ENCODE peak calls at places on chromosomes 1 and 21, in nine cellular contexts. A is heart right ventricle; N is effector memory CD8-positive, alpha-beta T cell; Q is AG04450; I is HS-27A; F is activated CD4-positive, alpha-beta memory T cell treated with anti-CD3 and anti-CD28 coated beads for 36 hours; O is choroid plexus epithelial cell; C is SW480; K is kidney tubule cell. B is an unnamed sample.
A peak's percentile ranks its signal among the peaks of the same experiment; 100 is the strongest.

GRCh38 chr1:97726386-97726785 is 194.4 kb downstream of the DPYD start:
- DNase-seq in Q (no peak), C (no peak), O (no peak), F (no peak), N (no peak), I (no peak), A (no peak), K (peak; percentile 55), B (no peak)

GRCh38 chr1:40316595-40317393 is at the start of gene COL9A2:
- DNase-seq in F (peak; percentile 71), Q (no peak), O (no peak), I (no peak), A (peak; percentile 42), C (peak; percentile 34), K (peak; percentile 33), N (peak; percentile 59), B (no peak)

GRCh38 chr1:82564338-82564737 is 763.6 kb downstream of the ADGRL2 start:
- DNase-seq in F (no peak), I (no peak), Q (no peak), K (no peak), O (no peak), N (no peak), C (no peak), A (no peak), B (no peak)

GRCh38 chr1:53331446-53332187 is 3.7 kb upstream of the LRP8 start:
- DNase-seq in K (no peak), O (no peak), F (no peak), I (no peak), A (no peak), C (no peak), N (no peak), Q (no peak), B (no peak)

GRCh38 chr1:20932437-20932977 is 145.4 kb upstream of the HP1BP3 start:
- DNase-seq in C (no peak), N (peak; percentile 8), F (peak; percentile 64), A (no peak), I (no peak), Q (no peak), O (no peak), K (no peak), B (no peak)

GRCh38 chr1:169105434-169106094 is 926 bp upstream of the ATP1B1 start:
- DNase-seq in N (no peak), A (peak; percentile 82), F (peak; percentile 50), C (peak; percentile 91), I (no peak), Q (no peak), O (no peak), K (peak; percentile 87), B (no peak)

GRCh38 chr1:160080381-160081100 is 797 bp upstream of the KCNJ9 start:
- DNase-seq in K (no peak), N (no peak), Q (no peak), O (no peak), A (no peak), F (no peak), C (peak; percentile 81), I (no peak), B (no peak)

GRCh38 chr1:70455291-70455690 is 44.2 kb downstream of the CTH start:
- DNase-seq in Q (no peak), O (no peak), K (no peak), A (no peak), F (no peak), I (no peak), C (no peak), N (no peak), B (no peak)

GRCh38 chr1:11963622-11964021 is 16.6 kb upstream of the MFN2 start:
- DNase-seq in K (no peak), A (no peak), I (no peak), C (no peak), O (no peak), F (no peak), Q (no peak), N (no peak), B (no peak)

GRCh38 chr1:32180186-32181060 is 948 bp downstream of the TXLNA start:
- DNase-seq in Q (no peak), O (peak; percentile 63), I (no peak), C (no peak), N (no peak), K (peak; percentile 67), A (peak; percentile 63), F (peak; percentile 56), B (peak; percentile 36)

GRCh38 chr1:54016343-54017282 is 1.4 kb downstream of the LDLRAD1 start:
- DNase-seq in F (peak; percentile 5), O (peak; percentile 95), I (no peak), A (no peak), K (peak; percentile 70), Q (no peak), N (no peak), C (peak; percentile 91), B (no peak)

GRCh38 chr21:31343680-31344480 is at the start of gene TIAM1:
- DNase-seq in O (peak; percentile 81), Q (no peak), K (peak; percentile 81), I (peak; percentile 68), N (no peak), C (peak; percentile 78), F (peak; percentile 64), A (peak; percentile 47), B (no peak)

GRCh38 chr1:39224295-39224829 is 19.9 kb downstream of the MACF1 start:
- DNase-seq in I (no peak), F (no peak), C (no peak), Q (no peak), A (no peak), K (no peak), O (peak; percentile 21), N (no peak), B (no peak)

GRCh38 chr1:155607708-155608107 is 2.3 kb upstream of the MSTO1 start:
- DNase-seq in O (peak; percentile 10), A (no peak), F (peak; percentile 14), C (no peak), I (no peak), K (no peak), N (no peak), Q (no peak), B (no peak)

GRCh38 chr1:183812686-183813569 is 8.0 kb downstream of the RGL1 start:
- DNase-seq in F (no peak), K (peak; percentile 20), C (peak; percentile 64), I (peak; percentile 15), O (peak; percentile 78), N (no peak), Q (no peak), A (no peak), B (no peak)

GRCh38 chr1:246001142-246001812 is 505.8 kb downstream of the SMYD3 start:
- DNase-seq in Q (peak; percentile 68), K (no peak), A (no peak), I (no peak), F (no peak), O (peak; percentile 81), C (no peak), N (no peak), B (no peak)

GRCh38 chr1:69700770-69701169 is 133.0 kb downstream of the LRRC7 start:
- DNase-seq in N (no peak), K (peak; percentile 14), O (peak; percentile 39), I (no peak), C (peak; percentile 25), F (no peak), A (no peak), Q (no peak), B (no peak)

GRCh38 chr1:27342778-27343638 is 1.2 kb downstream of the SYTL1 start:
- DNase-seq in A (no peak), Q (no peak), F (peak; percentile 79), K (peak; percentile 54), C (peak; percentile 83), I (no peak), N (peak; percentile 71), O (no peak), B (peak; percentile 35)

GRCh38 chr1:116763787-116764465 is 9.7 kb downstream of the CD2 start:
- DNase-seq in K (peak; percentile 39), I (no peak), O (no peak), A (no peak), N (peak; percentile 38), Q (no peak), F (peak; percentile 79), C (no peak), B (peak; percentile 19)

B was measured in NK-92 treated with Interleukin-12 subunit alpha and Interleukin-12 subunit beta, amount 100 ng/mL, for 24 hours.